ENCODE peak calls at places on chromosomes 6 and 20, in five cellular contexts. Y, U, M, N and Z are unnamed samples.

GRCh38 chr6:124977067-124977908 is 15.1 kb downstream of the RNF217 start:
- DNase-seq in N (no peak), Y (no peak), U (no peak), M (no peak), Z (no peak)

GRCh38 chr20:25205277-25206062 is 10.0 kb downstream of the ENTPD6 start:
- DNase-seq in Y (no peak), M (no peak), U (no peak), N (no peak), Z (peak)

GRCh38 chr20:55086421-55086820 is 611.0 kb downstream of the DOK5 start:
- DNase-seq in Y (no peak), M (no peak), U (no peak), N (no peak), Z (no peak)

GRCh38 chr6:49906511-49906910 is 40.2 kb upstream of the CRISP1 start:
- DNase-seq in Y (no peak), M (no peak), U (no peak), N (no peak), Z (no peak)

GRCh38 chr20:59314872-59315500 is 14.6 kb downstream of the EDN3 start:
- DNase-seq in M (no peak), U (no peak), N (no peak), Y (no peak), Z (no peak)

GRCh38 chr6:25053875-25054371 is 118.2 kb upstream of the RIPOR2 start:
- DNase-seq in N (no peak), U (no peak), Y (no peak), M (no peak), Z (no peak)

GRCh38 chr20:57092900-57093238 is 173.6 kb downstream of the BMP7 start:
- DNase-seq in N (no peak), Y (no peak), U (no peak), M (no peak), Z (no peak)

GRCh38 chr20:44703183-44703925 is 11.8 kb upstream of the CCN5 start:
- DNase-seq in U (no peak), N (no peak), Y (no peak), M (no peak), Z (no peak)

GRCh38 chr20:14189794-14190402 is 147.5 kb downstream of the FLRT3 start:
- DNase-seq in M (no peak), Y (peak), U (no peak), N (no peak), Z (no peak)

GRCh38 chr20:63598479-63599395 is 24.7 kb upstream of the HELZ2 start:
- DNase-seq in M (no peak), U (no peak), N (no peak), Y (no peak), Z (no peak)
- TF ChIP-seq EP300 in M (no peak), U (no peak), N (no peak), Y (no peak), Z (no peak)

GRCh38 chr20:1465470-1466210 is 1.0 kb downstream of the NSFL1C start:
- DNase-seq in U (no peak), M (no peak), N (no peak), Y (no peak), Z (no peak)

GRCh38 chr20:1467355-1468116 is 887 bp upstream of the NSFL1C start:
- DNase-seq in Y (no peak), M (no peak), U (no peak), N (no peak), Z (peak)

GRCh38 chr20:1468117-1468624 is 1.5 kb upstream of the NSFL1C start:
- DNase-seq in U (no peak), Y (no peak), N (no peak), M (no peak), Z (no peak)

GRCh38 chr20:1467082-1467354 is 369 bp upstream of the NSFL1C start:
- DNase-seq in U (no peak), Y (no peak), M (no peak), N (no peak), Z (no peak)

GRCh38 chr20:1466211-1467081 is at the start of gene NSFL1C:
- DNase-seq in Y (peak), U (peak), M (peak), N (peak), Z (peak)
- TF ChIP-seq POLR2A in Y (peak), U (peak), M (peak), N (peak), Z (no peak)

DNA sequence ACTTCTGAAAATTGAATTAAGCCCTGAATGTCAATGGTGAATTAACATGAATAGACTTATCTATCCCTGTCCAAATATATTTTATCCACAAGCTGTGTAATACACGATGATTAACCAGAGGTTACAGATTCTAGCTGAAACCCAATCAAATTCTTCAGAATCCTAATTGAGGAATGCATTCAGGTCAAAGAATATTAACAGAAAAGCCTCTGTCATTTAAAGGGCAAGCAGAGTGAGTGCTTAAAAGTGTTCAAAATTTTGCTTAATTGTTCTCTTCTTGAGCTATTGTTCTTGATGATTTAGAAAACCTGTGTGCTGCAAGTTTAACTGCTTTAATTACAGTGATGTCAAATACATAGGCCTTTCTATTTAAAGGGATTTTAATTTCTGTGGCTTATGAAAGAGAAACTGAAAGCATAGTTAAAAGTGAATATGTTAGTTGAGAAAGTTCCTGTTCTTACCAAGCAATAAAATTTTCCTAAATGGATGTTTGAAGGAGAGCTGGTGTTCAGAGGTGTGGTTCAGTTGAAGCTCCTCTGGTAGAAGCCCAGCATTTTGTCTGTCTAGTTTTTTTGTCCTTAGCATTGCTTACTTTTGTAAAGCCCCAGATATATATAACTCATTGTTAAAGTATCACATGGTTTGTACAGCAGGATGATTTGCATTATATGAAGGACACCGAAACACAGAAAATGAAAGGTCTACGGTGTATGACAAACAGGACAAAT is 466.3 kb upstream of the PLCB4 start:
- DNase-seq in U (no peak), N (no peak), Y (no peak), M (no peak), Z (no peak)
- H3K27ac ChIP-seq in U (no peak), N (peak), Y (no peak), M (no peak), Z (peak)

DNA sequence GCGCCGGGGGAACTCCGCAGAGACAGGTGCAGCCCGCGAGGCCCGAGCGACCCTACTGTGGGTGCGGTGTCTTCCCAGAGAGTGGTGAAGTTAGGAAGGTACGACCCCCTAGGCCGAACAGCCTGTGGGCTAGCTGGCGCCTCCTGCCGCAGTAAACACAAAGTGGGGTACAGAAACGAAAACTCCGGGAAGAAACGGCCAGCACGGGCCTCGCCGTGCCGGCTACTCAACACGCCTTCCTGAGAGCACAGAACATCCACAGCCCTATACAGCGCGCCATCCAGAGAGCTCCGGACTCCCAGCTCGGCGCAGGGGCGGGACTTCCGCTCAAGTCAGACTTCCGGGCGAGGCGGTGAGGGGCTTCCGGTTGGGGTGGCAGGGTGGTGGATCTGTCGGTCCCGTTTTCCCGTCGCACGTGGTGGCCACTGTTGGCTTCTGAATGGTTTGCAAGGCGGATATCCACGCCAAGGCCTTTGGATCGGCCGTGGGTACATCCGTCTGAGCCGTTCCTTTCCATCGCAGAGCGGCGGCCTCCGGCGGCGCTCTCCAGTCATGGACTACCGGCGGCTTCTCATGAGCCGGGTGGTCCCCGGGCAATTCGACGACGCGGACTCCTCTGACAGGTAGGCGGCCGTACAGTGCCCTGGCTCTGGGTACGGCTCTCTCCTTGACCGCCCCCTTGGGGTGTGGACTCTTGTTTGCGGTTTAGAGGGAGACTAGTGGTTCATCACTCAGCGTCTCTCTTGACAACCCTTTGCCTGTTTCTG is at the start of the genes CAGE1 and RIOK1:
- DNase-seq in M (peak), N (peak), Y (peak), U (peak), Z (peak)
- TF ChIP-seq EP300 in M (no peak), N (no peak), Y (no peak), U (peak), Z (no peak)

GRCh38 chr6:33787954-33788693 is 806 bp downstream of the LEMD2 start:
- DNase-seq in N (peak), U (peak), Y (peak), M (no peak), Z (peak)
- TF ChIP-seq POLR2A in N (peak), U (peak), Y (peak), M (peak), Z (no peak)

GRCh38 chr6:147978078-147978477 is 364.6 kb upstream of the SASH1 start:
- DNase-seq in U (no peak), Y (no peak), N (no peak), M (no peak), Z (no peak)

GRCh38 chr6:147970970-147971369 is 371.7 kb upstream of the SASH1 start:
- DNase-seq in Y (no peak), U (no peak), N (no peak), M (no peak), Z (no peak)

GRCh38 chr6:147974376-147974775 is 368.3 kb upstream of the SASH1 start:
- DNase-seq in M (no peak), U (no peak), N (no peak), Y (no peak), Z (no peak)

GRCh38 chr6:147972436-147972835 is 370.2 kb upstream of the SASH1 start:
- DNase-seq in U (no peak), Y (no peak), M (no peak), N (no peak), Z (no peak)

DNA sequence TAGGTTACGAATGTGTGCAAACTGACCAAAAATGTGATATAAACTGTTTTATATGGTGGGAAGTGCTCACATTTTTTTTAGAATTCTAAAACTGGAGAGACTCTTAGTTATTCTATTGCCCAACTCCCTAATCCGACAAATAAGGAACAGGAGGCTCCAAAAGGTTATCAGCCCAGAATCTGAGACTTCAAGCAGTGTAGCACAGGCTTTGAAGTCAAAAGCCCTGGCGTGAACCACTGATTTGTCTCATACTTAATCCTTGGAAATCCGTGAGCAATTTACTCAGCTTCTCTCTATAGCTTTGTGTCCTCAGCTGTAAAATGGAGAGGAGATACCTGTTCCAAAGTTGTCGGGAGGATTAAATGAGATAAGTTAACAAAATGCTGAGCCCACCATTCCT is 368.8 kb upstream of the SASH1 start:
- DNase-seq in Y (no peak), N (no peak), U (no peak), M (no peak), Z (no peak)
- H3K27ac ChIP-seq in Y (no peak), N (no peak), U (no peak), M (no peak), Z (no peak)

GRCh38 chr6:3809982-3810381 is 39.2 kb upstream of the FAM50B start:
- DNase-seq in N (no peak), Y (no peak), M (no peak), U (no peak), Z (no peak)

GRCh38 chr6:3811191-3811590 is 38.0 kb upstream of the FAM50B start:
- DNase-seq in U (no peak), N (no peak), M (no peak), Y (no peak), Z (no peak)

GRCh38 chr6:3808189-3808588 is 41.0 kb upstream of the FAM50B start:
- DNase-seq in M (no peak), N (no peak), Y (no peak), U (no peak), Z (no peak)

GRCh38 chr6:3809515-3809891 is 39.7 kb upstream of the FAM50B start:
- DNase-seq in U (no peak), N (no peak), Y (no peak), M (no peak), Z (no peak)

DNA sequence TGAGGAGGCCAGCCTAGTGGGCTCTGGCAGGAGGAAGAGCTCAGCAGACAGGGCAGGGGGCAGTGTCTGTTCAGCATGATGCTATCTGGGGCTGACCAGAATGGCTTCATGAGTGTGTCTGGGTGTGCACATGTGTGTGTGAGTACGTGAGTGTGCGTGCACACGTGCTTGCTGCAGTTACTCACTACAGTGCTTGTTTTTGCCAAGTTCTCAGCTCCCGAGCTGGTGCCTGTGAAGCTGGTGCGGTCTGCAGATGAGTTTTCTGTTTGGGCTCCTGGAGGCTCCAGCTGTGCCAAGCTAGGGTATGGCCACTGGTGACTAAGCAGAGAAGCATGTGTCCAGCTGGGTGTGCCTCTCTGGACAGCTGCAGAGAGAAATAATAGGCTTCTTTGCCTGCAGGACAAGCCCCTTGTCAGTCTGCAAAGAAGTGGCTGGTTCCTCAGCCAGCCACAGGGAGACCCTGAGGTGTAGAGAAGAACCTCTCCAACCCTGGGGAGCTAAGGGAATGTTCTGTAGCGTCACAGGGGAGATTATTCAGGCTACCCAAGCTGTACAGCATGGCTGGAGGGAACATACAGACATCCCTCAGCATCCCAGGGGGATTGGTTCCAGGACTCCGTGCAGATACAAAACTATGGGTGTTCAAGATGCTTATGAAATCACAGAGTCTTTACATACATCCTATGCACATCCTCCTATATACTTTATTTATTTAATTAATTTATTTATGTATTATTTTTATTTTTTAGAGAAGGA is 40.2 kb upstream of the FAM50B start:
- DNase-seq in U (peak), N (peak), Y (peak), M (no peak), Z (peak)
- TF ChIP-seq EP300 in U (no peak), N (no peak), Y (no peak), M (no peak), Z (no peak)

GRCh38 chr6:6723316-6723715 is 134.8 kb downstream of the LY86 start:
- DNase-seq in M (no peak), Y (no peak), N (no peak), U (no peak), Z (no peak)

GRCh38 chr6:6723792-6724318 is 135.3 kb downstream of the LY86 start:
- DNase-seq in N (no peak), U (no peak), M (no peak), Y (no peak), Z (no peak)

GRCh38 chr6:6725834-6726194 is 137.3 kb downstream of the LY86 start:
- DNase-seq in Y (no peak), M (no peak), U (no peak), N (no peak), Z (no peak)

GRCh38 chr6:6725120-6725833 is 136.8 kb downstream of the LY86 start:
- DNase-seq in U (no peak), N (no peak), Y (no peak), M (peak), Z (no peak)

GRCh38 chr6:6724319-6725119 is 136.0 kb downstream of the LY86 start:
- DNase-seq in Y (peak), M (peak), N (peak), U (peak), Z (peak)
- TF ChIP-seq POLR2A in Y (no peak), M (peak), N (no peak), U (no peak), Z (no peak)

DNA sequence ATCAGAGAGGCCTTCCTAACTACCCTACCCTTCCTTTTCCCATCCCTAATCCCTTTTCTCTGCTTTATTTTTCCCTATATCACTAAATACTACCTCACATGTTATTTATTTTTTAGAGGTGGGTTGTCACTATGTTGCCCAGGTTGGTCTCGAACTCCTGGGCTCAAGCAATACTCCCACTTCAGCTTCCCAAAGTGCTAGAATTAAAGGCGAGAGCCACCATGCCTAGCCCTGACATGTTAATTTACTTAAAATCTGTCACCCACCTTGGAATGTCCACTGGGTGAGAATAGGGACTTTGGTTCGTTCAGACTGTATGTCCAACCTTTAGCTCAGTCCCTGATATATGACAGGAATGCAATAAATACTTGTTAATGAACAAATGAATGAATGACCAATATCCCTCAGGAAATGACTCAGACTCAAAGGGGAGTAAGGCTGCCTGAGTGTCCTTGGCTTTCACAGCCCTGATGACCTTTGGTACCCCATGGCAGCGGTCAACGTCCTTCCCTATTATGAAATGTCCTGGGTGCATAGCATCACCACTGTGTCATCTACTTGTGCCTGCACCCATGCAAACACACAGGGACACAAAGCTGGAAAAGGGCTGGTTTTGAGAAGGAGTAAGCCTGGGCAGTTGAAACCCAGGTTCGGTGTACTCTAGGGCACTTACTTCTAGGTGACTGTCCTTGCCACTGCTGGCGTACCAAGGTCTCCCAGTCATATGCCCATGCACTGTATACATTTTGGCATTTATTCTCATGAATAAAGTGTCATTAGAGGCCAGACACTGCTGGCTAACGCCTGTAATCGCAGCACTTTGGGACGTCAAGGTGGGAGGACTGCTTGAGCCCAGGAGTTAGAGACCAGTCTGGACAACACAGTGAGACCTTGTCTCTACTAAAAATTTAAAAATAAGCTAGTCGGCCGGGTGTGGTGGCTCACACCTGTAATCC is 26.5 kb downstream of the BCL2L1 start:
- DNase-seq in M (no peak), U (no peak), Y (peak), N (no peak), Z (no peak)
- H3K27ac ChIP-seq in M (no peak), U (no peak), Y (peak), N (peak), Z (no peak)

DNA sequence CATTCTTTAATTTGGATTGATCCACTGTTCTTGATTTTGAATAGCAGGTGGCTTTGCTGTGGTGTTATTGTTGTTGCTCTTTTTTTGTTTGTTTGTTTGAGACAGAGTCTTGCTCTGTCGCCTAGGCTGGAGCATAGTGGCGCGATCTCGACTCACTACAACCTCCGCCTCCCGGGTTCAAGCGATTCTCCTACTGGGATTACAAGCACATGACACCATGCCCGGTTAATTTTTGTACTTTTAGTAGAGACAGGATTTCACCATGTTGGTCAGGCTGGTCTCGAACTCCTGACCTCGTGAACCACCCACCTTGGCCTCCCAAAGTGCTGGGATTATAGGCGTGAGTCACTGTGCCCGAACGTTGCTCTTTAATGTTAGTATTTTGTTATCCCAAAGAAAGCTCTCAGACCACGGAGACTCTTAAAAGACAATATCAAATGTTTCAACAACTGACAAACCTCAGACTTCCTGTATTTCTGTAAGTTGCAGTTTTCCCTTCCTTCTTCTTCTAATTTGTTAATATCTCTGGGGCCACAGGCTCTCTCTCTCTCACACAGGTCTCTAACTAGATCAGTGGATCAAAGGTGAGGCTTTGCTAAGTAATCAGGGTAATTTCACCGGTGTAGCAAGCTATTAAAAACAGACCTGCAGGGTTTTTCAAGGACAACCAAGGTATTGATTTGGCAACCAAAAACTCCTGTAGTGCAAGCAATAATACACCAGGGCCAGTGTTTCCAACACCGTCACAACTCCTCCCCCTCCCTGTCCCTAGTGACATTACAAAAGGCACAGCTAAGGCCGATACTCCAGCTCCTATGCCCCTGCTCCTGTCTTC is 48.8 kb upstream of the ZNF217 start:
- DNase-seq in Y (peak), U (peak), M (no peak), N (no peak), Z (peak)
- TF ChIP-seq EP300 in Y (no peak), U (no peak), M (no peak), N (no peak), Z (no peak)